ENCODE peak calls at places on chromosomes 7 and 10, in four cellular contexts. J is prostate gland, L is K562, G is sigmoid colon. A is an unnamed sample.

GRCh38 chr7:96605045-96605716 is 104.5 kb downstream of the SEM1 start:
- DNase-seq in G (no peak), J (no peak), L (no peak), A (no peak)

GRCh38 chr10:63644398-63645142 is 123.4 kb downstream of the REEP3 start:
- DNase-seq in G (no peak), J (no peak), L (no peak), A (no peak)

GRCh38 chr10:72334196-72334831 is 20.4 kb downstream of the DNAJB12 start:
- DNase-seq in L (no peak), G (no peak), J (no peak), A (no peak)

GRCh38 chr7:134639061-134639460 is 7.6 kb upstream of the BPGM start:
- DNase-seq in L (no peak), G (no peak), J (no peak), A (no peak)

GRCh38 chr7:130875265-130875741 is 141.3 kb upstream of the KLF14 start:
- DNase-seq in G (no peak), J (no peak), L (peak), A (no peak)

GRCh38 chr10:104683567-104683966 is 42.5 kb downstream of the SORCS3 start:
- DNase-seq in G (no peak), J (no peak), L (no peak), A (no peak)

GRCh38 chr10:43237128-43237527 is 29.7 kb downstream of the RASGEF1A start:
- DNase-seq in L (no peak), J (no peak), G (peak), A (no peak)

GRCh38 chr7:48337012-48337621 is 165.9 kb downstream of the ABCA13 start:
- DNase-seq in L (no peak), G (no peak), J (no peak), A (no peak)

GRCh38 chr10:79148452-79149344 is 79.9 kb downstream of the ZMIZ1 start:
- DNase-seq in G (peak), J (peak), L (peak), A (no peak)

GRCh38 chr7:28957064-28957821 is 887 bp downstream of the TRIL start:
- DNase-seq in J (peak), G (peak), L (no peak), A (no peak)

GRCh38 chr7:14841850-14842249 is 60.7 kb downstream of the DGKB start:
- DNase-seq in L (no peak), J (no peak), G (no peak), A (no peak)

GRCh38 chr7:35450456-35450855 is 196.6 kb upstream of the TBX20 start:
- DNase-seq in L (no peak), G (no peak), J (no peak), A (no peak)

GRCh38 chr7:121275204-121275603 is 53.6 kb upstream of the WNT16 start:
- DNase-seq in L (no peak), J (no peak), G (no peak), A (no peak)

GRCh38 chr7:105621617-105622016 is 40.3 kb upstream of the EFCAB10 start:
- DNase-seq in L (no peak), G (peak), J (peak), A (no peak)

GRCh38 chr10:74208081-74208480 is 57.1 kb downstream of the ADK start:
- DNase-seq in J (no peak), G (no peak), L (no peak), A (no peak)

GRCh38 chr7:34019431-34019830 is 114.1 kb downstream of the BMPER start:
- DNase-seq in J (no peak), L (no peak), G (no peak), A (no peak)

GRCh38 chr10:110724116-110724701 is 80.1 kb downstream of the RBM20 start:
- DNase-seq in G (no peak), L (no peak), J (no peak), A (no peak)

GRCh38 chr10:71580415-71580814 is 139.2 kb downstream of the C10orf105 start:
- DNase-seq in L (no peak), G (no peak), J (no peak), A (no peak)

GRCh38 chr10:61967298-61967697 is 65.8 kb downstream of the ARID5B start:
- DNase-seq in J (no peak), L (no peak), G (no peak), A (no peak)

GRCh38 chr10:24277771-24278518 is 69.0 kb downstream of the KIAA1217 start:
- DNase-seq in L (no peak), G (no peak), J (no peak), A (no peak)

GRCh38 chr10:133310399-133310755 is 1.7 kb downstream of the ZNF511 start:
- DNase-seq in G (no peak), J (no peak), L (no peak), A (no peak)

GRCh38 chr7:50304158-50304910 is at the start of gene IKZF1:
- DNase-seq in G (peak), L (peak), J (no peak), A (no peak)

GRCh38 chr10:3162533-3162932 is 10.0 kb downstream of the PITRM1 start:
- DNase-seq in G (no peak), L (no peak), J (no peak), A (no peak)

GRCh38 chr10:79393924-79394610 is 46.8 kb downstream of the PPIF start:
- DNase-seq in J (no peak), G (peak), L (no peak), A (no peak)

GRCh38 chr10:98030991-98031431 is 590 bp upstream of the CRTAC1 start:
- DNase-seq in J (peak), G (no peak), L (no peak), A (no peak)

GRCh38 chr10:31467791-31468535 is 148.9 kb downstream of the ZEB1 start:
- DNase-seq in J (peak), G (no peak), L (no peak), A (no peak)

GRCh38 chr10:80603516-80603915 is 65.8 kb downstream of the SH2D4B start:
- DNase-seq in L (no peak), G (no peak), J (no peak), A (no peak)

GRCh38 chr7:99560834-99561734 is 2.6 kb downstream of the ZNF655 start:
- DNase-seq in G (no peak), J (no peak), L (no peak), A (no peak)

GRCh38 chr10:82318533-82318932 is 443.5 kb downstream of the NRG3 start:
- DNase-seq in L (no peak), J (no peak), G (no peak), A (no peak)

GRCh38 chr10:127354992-127355391 is 158.6 kb upstream of the INSYN2A start:
- DNase-seq in J (no peak), G (no peak), L (no peak), A (no peak)

GRCh38 chr7:148556892-148557291 is 33.7 kb upstream of the C7orf33 start:
- DNase-seq in J (no peak), G (no peak), L (no peak), A (no peak)

GRCh38 chr10:118753331-118753730 is 1.4 kb downstream of the CACUL1 start:
- DNase-seq in L (no peak), G (no peak), J (no peak), A (no peak)

GRCh38 chr10:110725809-110726641 is 81.9 kb downstream of the RBM20 start:
- DNase-seq in G (no peak), L (no peak), J (no peak), A (no peak)

GRCh38 chr10:35822316-35822715 is 180.2 kb upstream of the FZD8 start:
- DNase-seq in L (no peak), G (peak), J (peak), A (no peak)

GRCh38 chr10:68156373-68157185 is 47.3 kb downstream of the MYPN start:
- DNase-seq in L (peak), J (peak), G (peak), A (no peak)

GRCh38 chr10:68154211-68154497 is 44.9 kb downstream of the MYPN start:
- DNase-seq in L (no peak), J (no peak), G (no peak), A (no peak)

GRCh38 chr10:68155615-68156205 is 46.4 kb downstream of the MYPN start:
- DNase-seq in L (no peak), G (no peak), J (no peak), A (no peak)

GRCh38 chr10:68151453-68151852 is 42.2 kb downstream of the MYPN start:
- DNase-seq in J (no peak), L (no peak), G (no peak), A (no peak)

DNA sequence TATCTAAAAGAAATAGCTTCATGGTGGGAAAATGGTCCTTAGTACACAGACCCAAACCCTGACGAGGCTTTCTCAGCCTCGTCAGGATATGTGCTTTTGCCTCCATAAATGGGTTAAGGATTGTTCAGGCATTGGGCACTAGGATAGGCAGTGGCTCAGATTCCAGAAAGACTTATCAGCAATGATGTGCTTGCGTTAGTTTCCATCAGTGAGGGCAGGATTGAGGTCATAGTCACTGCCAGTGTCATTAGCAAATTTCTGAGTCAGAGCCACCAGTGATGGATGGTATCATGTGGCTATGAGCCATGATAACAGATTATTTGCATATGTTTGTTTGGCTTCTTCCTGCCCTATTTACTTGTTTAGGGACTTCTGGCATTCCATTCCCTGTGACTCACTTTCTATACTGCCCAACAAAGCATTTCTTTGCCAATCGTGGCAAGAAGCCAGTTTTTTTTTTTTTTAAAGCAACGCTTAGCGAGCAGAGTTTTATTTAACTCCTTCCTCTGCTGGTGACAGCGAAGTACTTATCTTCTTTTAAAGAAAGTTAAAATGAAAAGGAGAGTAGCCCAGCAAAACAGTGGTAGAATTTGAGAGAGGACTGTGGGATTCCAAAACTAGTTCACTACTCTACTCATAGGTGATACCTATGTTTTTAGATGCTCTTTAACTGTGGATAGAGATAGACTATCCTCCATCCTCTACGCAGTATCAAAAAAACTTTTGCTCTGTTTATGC is 44.4 kb downstream of the MYPN start:
- DNase-seq in G (no peak), J (no peak), L (no peak), A (no peak)
- TF ChIP-seq POLR2A in G (no peak), J (no peak), L (no peak), A (no peak)

GRCh38 chr10:88898727-88899126 is 18.7 kb downstream of the STAMBPL1 start:
- DNase-seq in J (no peak), L (no peak), G (no peak), A (no peak)
- H3K4me3 ChIP-seq in J (no peak), L (no peak), G (no peak), A (no peak)

GRCh38 chr10:114526497-114527238 is 122.4 kb upstream of the AFAP1L2 start:
- DNase-seq in J (peak), L (peak), G (peak), A (no peak)
- TF ChIP-seq POLR2A in J (peak), L (no peak), G (peak), A (no peak)

GRCh38 chr7:55021053-55021452 is 2.2 kb downstream of the EGFR start:
- DNase-seq in L (no peak), J (peak), G (no peak), A (no peak)
- H3K4me3 ChIP-seq in L (no peak), J (peak), G (peak), A (peak)

A was measured in vagina.